ENCODE peak calls at places on chromosome 16, in ten cellular contexts. O is AG10803, P is prostate gland, N is sigmoid colon, J is AG09309, S is pancreas, I is cardiac fibroblast, B is astrocyte, U is Panc1, W is upper lobe of right lung. G is an unnamed sample.

GRCh38 chr16:87201052-87201451 is 116.1 kb downstream of the C16orf95 start:
- DNase-seq in O (peak), P (no peak), N (peak), J (peak), S (no peak), I (peak), B (peak), U (no peak), W (no peak), G (no peak)

GRCh38 chr16:64782484-64782883 is 339.4 kb downstream of the CDH11 start:
- DNase-seq in O (no peak), P (no peak), N (no peak), J (no peak), S (no peak), I (no peak), B (no peak), U (no peak), W (no peak), G (no peak)

GRCh38 chr16:89374393-89374948 is 115.9 kb downstream of the ANKRD11 start:
- DNase-seq in O (no peak), P (no peak), N (no peak), J (no peak), S (no peak), I (no peak), B (no peak), U (no peak), W (no peak), G (no peak)

GRCh38 chr16:84582958-84583516 is 34.8 kb downstream of the COTL1 start:
- DNase-seq in O (peak), P (no peak), N (no peak), J (no peak), S (peak), I (peak), B (peak), U (no peak), W (no peak), G (peak)

GRCh38 chr16:11341371-11341770 is 3.9 kb upstream of the RMI2 start:
- DNase-seq in O (no peak), P (no peak), N (no peak), J (no peak), S (no peak), I (no peak), B (no peak), U (no peak), W (no peak), G (no peak)

GRCh38 chr16:4915226-4915761 is 21.7 kb downstream of the PPL start:
- DNase-seq in O (peak), P (no peak), N (peak), J (peak), S (no peak), I (peak), B (peak), U (no peak), W (no peak), G (peak)

GRCh38 chr16:57372372-57373116 is at the start of gene CX3CL1:
- DNase-seq in O (peak), P (peak), N (peak), J (no peak), S (peak), I (peak), B (peak), U (no peak), W (peak), G (no peak)

GRCh38 chr16:27918755-27919154 is 144.8 kb downstream of the GSG1L start:
- DNase-seq in O (peak), P (no peak), N (no peak), J (no peak), S (no peak), I (no peak), B (peak), U (no peak), W (no peak), G (no peak)

GRCh38 chr16:88302666-88303065 is 80.1 kb upstream of the ZNF469 start:
- DNase-seq in O (no peak), P (no peak), N (no peak), J (no peak), S (peak), I (no peak), B (no peak), U (no peak), W (no peak), G (no peak)

GRCh38 chr16:83743720-83744119 is 64.1 kb upstream of the HSBP1 start:
- DNase-seq in O (no peak), P (no peak), N (no peak), J (no peak), S (no peak), I (no peak), B (no peak), U (no peak), W (no peak), G (no peak)

GRCh38 chr16:57051696-57052228 is 40.6 kb upstream of the CPNE2 start:
- DNase-seq in O (no peak), P (no peak), N (no peak), J (no peak), S (no peak), I (no peak), B (no peak), U (no peak), W (no peak), G (no peak)

GRCh38 chr16:83271123-83271522 is 536.7 kb upstream of the HSBP1 start:
- DNase-seq in O (peak), P (no peak), N (no peak), J (no peak), S (no peak), I (no peak), B (no peak), U (no peak), W (no peak), G (no peak)

GRCh38 chr16:85254921-85255320 is 142.6 kb upstream of the CIBAR2 start:
- DNase-seq in O (no peak), P (no peak), N (no peak), J (no peak), S (no peak), I (no peak), B (no peak), U (no peak), W (no peak), G (no peak)

GRCh38 chr16:76280421-76280820 is 3.2 kb downstream of the CNTNAP4 start:
- DNase-seq in O (no peak), P (no peak), N (no peak), J (no peak), S (no peak), I (no peak), B (no peak), U (no peak), W (no peak), G (no peak)

GRCh38 chr16:46926470-46927225 is 42.5 kb downstream of the GPT2 start:
- DNase-seq in O (no peak), P (no peak), N (no peak), J (no peak), S (no peak), I (no peak), B (no peak), U (no peak), W (no peak), G (no peak)

GRCh38 chr16:55949518-55949917 is 74.3 kb upstream of the CES5A start:
- DNase-seq in O (peak), P (no peak), N (no peak), J (no peak), S (no peak), I (no peak), B (peak), U (no peak), W (no peak), G (peak)

GRCh38 chr16:57724541-57724940 is 11.0 kb upstream of the KATNB1 start:
- DNase-seq in O (no peak), P (no peak), N (no peak), J (no peak), S (peak), I (no peak), B (no peak), U (no peak), W (no peak), G (no peak)

GRCh38 chr16:27471661-27472060 is 69.7 kb downstream of the IL21R start:
- DNase-seq in O (no peak), P (no peak), N (no peak), J (no peak), S (no peak), I (no peak), B (no peak), U (no peak), W (no peak), G (no peak)

DNA sequence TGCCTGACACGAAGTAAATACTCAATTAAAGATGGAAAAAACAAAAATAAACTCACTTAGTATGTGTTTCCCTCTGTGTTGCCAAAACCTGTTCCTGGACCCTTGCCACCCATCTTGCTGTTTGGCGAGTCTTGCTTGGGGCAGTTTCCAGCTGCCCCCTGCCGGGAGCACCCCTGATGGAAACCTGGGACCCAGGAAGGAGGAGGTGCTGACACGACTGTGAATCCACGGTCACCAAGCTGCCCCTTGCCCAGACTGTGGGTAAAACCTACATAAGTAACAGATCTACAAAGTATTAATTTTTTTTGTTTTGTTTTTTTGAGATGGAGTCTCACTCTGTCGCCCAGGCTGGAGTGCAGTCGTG is 50.1 kb upstream of the SIAH1 start:
- DNase-seq in O (no peak), P (no peak), N (no peak), J (no peak), S (no peak), I (no peak), B (no peak), U (no peak), W (no peak), G (no peak)
- TF ChIP-seq CTCF in O (no peak), P (no peak), N (no peak), J (no peak), S (no peak), I (no peak), B (no peak), U (no peak), W (no peak), G (no peak)

GRCh38 chr16:30353438-30354129 is 1.5 kb downstream of the CD2BP2 start:
- DNase-seq in O (no peak), P (no peak), N (no peak), J (no peak), S (peak), I (no peak), B (no peak), U (no peak), W (no peak), G (no peak)
- H3K4me3 ChIP-seq in O (peak), P (no peak), N (no peak), J (peak), S (no peak), I (peak), B (no peak), U (peak), W (peak), G (peak)

GRCh38 chr16:67982011-67982696 is 1.9 kb upstream of the DPEP3 start:
- DNase-seq in O (no peak), P (no peak), N (no peak), J (no peak), S (peak), I (no peak), B (no peak), U (no peak), W (no peak), G (no peak)
- TF ChIP-seq CTCF in O (no peak), P (no peak), N (no peak), J (no peak), S (no peak), I (no peak), B (no peak), U (no peak), W (no peak), G (no peak)

DNA sequence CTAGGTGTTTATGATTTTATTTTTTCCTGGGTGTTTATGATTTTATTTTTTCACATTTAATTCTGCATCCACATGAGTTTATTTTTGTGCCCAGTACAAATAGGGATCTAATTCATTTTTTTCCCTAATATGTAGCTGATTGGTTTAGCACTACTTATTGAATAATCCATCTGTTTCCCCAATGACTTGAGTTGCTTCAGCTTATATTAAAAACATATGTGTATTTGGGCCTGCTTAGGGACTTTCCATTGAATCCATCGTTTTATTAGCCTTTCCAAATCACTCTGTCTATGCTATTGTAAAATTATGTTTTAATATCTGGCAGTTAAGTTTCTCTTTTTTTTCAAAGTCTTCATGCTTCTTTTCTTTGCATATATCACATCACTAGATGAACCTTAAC is 42.2 kb downstream of the WWP2 start:
- DNase-seq in O (peak), P (no peak), N (no peak), J (peak), S (no peak), I (no peak), B (no peak), U (no peak), W (no peak), G (no peak)
- H3K4me3 ChIP-seq in O (no peak), P (no peak), N (no peak), J (no peak), S (no peak), I (no peak), B (no peak), U (no peak), W (no peak), G (no peak)

GRCh38 chr16:68704232-68704867 is 32.7 kb upstream of the CDH1 start:
- DNase-seq in O (peak), P (peak), N (no peak), J (peak), S (peak), I (peak), B (peak), U (peak), W (peak), G (no peak)
- TF ChIP-seq CTCF in O (peak), P (peak), N (no peak), J (peak), S (peak), I (peak), B (peak), U (peak), W (peak), G (peak)

GRCh38 chr16:73143681-73144370 is 95.9 kb upstream of the ZFHX3 start:
- DNase-seq in O (peak), P (no peak), N (no peak), J (no peak), S (no peak), I (peak), B (no peak), U (no peak), W (no peak), G (no peak)
- H3K4me3 ChIP-seq in O (peak), P (peak), N (peak), J (peak), S (no peak), I (peak), B (peak), U (peak), W (peak), G (no peak)

GRCh38 chr16:62256406-62256805 is 220.2 kb upstream of the CDH8 start:
- DNase-seq in O (no peak), P (no peak), N (no peak), J (no peak), S (no peak), I (no peak), B (no peak), U (no peak), W (no peak), G (no peak)
- TF ChIP-seq CTCF in O (no peak), P (no peak), N (no peak), J (no peak), S (no peak), I (no peak), B (peak), U (peak), W (peak), G (peak)

DNA sequence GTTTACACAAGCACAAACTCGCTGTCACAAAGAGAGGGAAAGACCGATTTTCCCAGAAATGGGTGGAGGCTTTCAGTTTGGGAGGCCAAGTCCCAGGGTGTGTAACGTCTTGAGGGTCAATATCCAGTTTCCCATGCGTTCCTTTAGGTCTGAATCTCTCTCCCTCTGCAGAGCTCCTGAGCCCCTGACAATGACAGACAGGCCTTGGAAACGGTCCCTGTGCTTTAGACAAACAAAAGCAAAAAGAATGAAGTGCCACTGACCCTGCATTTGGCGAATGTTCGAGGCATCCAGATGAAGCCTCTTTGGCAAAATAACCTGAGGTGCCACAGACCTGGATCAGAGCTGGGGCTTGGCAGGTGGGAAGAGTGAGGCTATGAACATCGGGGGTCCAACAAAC is 213.4 kb downstream of the C16orf78 start:
- DNase-seq in O (no peak), P (no peak), N (peak), J (no peak), S (no peak), I (no peak), B (no peak), U (no peak), W (no peak), G (no peak)
- H3K4me3 ChIP-seq in O (no peak), P (no peak), N (no peak), J (no peak), S (no peak), I (no peak), B (no peak), U (no peak), W (no peak), G (no peak)

DNA sequence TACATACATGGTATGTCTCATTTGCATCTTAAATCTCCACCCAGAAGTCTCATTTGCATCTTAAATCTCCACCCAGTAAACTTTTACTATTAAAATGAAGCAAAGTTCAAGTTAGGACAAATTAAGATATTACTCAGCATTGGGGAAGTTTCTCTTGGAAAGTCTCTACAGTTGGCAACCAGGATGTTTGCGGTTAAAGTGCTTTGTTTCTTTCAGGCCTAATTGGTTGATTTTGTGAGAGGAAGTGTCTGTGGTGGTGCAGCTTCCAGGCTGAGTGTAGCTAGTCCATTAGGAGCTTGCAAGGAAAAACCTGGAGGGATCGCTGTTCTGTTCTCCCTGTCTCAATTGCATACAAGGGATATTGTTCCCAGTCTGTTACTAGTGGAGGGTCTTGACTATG is 1373.4 kb upstream of the GOT2 start:
- DNase-seq in O (peak), P (no peak), N (no peak), J (no peak), S (no peak), I (peak), B (peak), U (no peak), W (no peak), G (no peak)
- TF ChIP-seq CTCF in O (peak), P (no peak), N (no peak), J (no peak), S (no peak), I (no peak), B (no peak), U (no peak), W (no peak), G (no peak)

G was measured in epithelial cell of proximal tubule.